ENCODE peak calls at places on chromosomes 7 and 10, in four cellular contexts. N, I, C and H are unnamed samples.

GRCh38 chr7:141416691-141417268 is 134.4 kb upstream of the AGK start:
- DNase-seq in I (no peak), C (no peak), N (no peak), H (no peak)

GRCh38 chr7:43516581-43517342 is 66.1 kb upstream of the STK17A start:
- DNase-seq in I (no peak), N (no peak), C (no peak), H (no peak)

GRCh38 chr7:39534599-39534998 is 31.6 kb upstream of the YAE1 start:
- DNase-seq in I (no peak), C (no peak), N (no peak), H (no peak)

GRCh38 chr10:72186633-72187330 is 29.0 kb upstream of the ANAPC16 start:
- DNase-seq in C (no peak), N (no peak), I (peak), H (no peak)

GRCh38 chr7:31069880-31070555 is 17.9 kb downstream of the ADCYAP1R1 start:
- DNase-seq in C (no peak), N (no peak), I (no peak), H (no peak)

GRCh38 chr10:84333864-84334451 is 5.6 kb downstream of the CCSER2 start:
- DNase-seq in N (no peak), C (no peak), I (no peak), H (no peak)

GRCh38 chr7:921581-922333 is 32.7 kb downstream of the ADAP1 start:
- DNase-seq in I (peak), N (peak), C (peak), H (no peak)

GRCh38 chr10:30215631-30216030 is 133.4 kb downstream of the MTPAP start:
- DNase-seq in C (peak), N (no peak), I (no peak), H (no peak)

GRCh38 chr7:333399-333776 is 43.4 kb downstream of the FOXL3 start:
- DNase-seq in N (no peak), I (peak), C (no peak), H (no peak)

GRCh38 chr7:29193316-29194205 is 1.0 kb upstream of the CHN2 start:
- DNase-seq in N (no peak), C (peak), I (peak), H (no peak)

GRCh38 chr10:12221323-12222298 is 25.6 kb downstream of the CDC123 start:
- DNase-seq in N (no peak), C (no peak), I (no peak), H (no peak)

GRCh38 chr10:98226508-98227144 is 41.4 kb downstream of the LOXL4 start:
- DNase-seq in C (no peak), I (no peak), N (no peak), H (no peak)

GRCh38 chr10:129833366-129833765 is 130.7 kb downstream of the EBF3 start:
- DNase-seq in C (no peak), N (no peak), I (no peak), H (no peak)

DNA sequence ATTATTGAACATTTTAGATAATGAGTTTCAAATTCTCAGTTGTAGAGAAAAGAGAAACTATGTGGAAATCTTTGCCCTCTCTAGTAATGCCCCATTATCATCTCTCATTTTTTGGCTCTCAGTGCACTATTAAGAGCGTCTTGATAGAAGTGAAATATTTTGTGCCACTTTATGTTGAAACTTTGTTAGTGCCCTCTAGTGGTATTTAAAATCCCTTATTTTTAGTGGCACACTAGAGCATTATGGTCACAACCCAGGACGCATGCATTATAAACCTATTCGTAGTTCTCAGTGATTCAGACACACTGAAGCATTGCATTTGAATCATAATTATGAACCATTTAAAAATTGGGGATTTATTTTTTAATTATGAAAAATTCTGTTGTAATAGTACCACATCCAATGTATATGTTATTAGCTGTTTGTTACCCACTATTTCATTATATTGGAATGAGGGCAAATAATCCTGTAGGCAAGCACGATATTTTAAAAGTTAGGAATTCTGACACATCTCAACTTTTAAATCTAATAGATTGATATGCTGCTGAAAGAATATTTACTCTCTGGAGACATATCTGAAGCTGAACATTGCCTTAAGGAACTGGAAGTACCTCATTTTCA is 21.9 kb downstream of the PDCD4 start:
- DNase-seq in N (no peak), C (no peak), I (no peak), H (no peak)
- TF ChIP-seq CTCF in N (no peak), C (peak), I (peak), H (peak)

GRCh38 chr10:18650618-18651017 is 769 bp downstream of the NSUN6 start:
- DNase-seq in C (no peak), I (no peak), N (no peak), H (no peak)

GRCh38 chr10:18651324-18652007 is at the start of gene NSUN6:
- DNase-seq in C (peak), I (peak), N (peak), H (peak)

GRCh38 chr10:18647151-18647550 is 4.2 kb downstream of the NSUN6 start:
- DNase-seq in I (no peak), N (no peak), C (no peak), H (no peak)

GRCh38 chr10:18649364-18649959 is 1.9 kb downstream of the NSUN6 start:
- DNase-seq in I (no peak), N (no peak), C (no peak), H (no peak)

GRCh38 chr10:18647945-18648344 is 3.4 kb downstream of the NSUN6 start:
- DNase-seq in C (no peak), I (no peak), N (no peak), H (no peak)
- TF ChIP-seq CTCF in C (no peak), I (no peak), N (no peak), H (no peak)

GRCh38 chr10:103709341-103709920 is 145.9 kb downstream of the SH3PXD2A start:
- DNase-seq in C (no peak), I (no peak), N (no peak), H (no peak)

GRCh38 chr10:103712146-103712545 is 143.2 kb downstream of the SH3PXD2A start:
- DNase-seq in I (no peak), C (no peak), N (no peak), H (no peak)

GRCh38 chr10:103712898-103713498 is 142.4 kb downstream of the SH3PXD2A start:
- DNase-seq in C (peak), I (peak), N (peak), H (no peak)

GRCh38 chr10:103710490-103710889 is 144.9 kb downstream of the SH3PXD2A start:
- DNase-seq in C (no peak), I (no peak), N (no peak), H (no peak)

DNA sequence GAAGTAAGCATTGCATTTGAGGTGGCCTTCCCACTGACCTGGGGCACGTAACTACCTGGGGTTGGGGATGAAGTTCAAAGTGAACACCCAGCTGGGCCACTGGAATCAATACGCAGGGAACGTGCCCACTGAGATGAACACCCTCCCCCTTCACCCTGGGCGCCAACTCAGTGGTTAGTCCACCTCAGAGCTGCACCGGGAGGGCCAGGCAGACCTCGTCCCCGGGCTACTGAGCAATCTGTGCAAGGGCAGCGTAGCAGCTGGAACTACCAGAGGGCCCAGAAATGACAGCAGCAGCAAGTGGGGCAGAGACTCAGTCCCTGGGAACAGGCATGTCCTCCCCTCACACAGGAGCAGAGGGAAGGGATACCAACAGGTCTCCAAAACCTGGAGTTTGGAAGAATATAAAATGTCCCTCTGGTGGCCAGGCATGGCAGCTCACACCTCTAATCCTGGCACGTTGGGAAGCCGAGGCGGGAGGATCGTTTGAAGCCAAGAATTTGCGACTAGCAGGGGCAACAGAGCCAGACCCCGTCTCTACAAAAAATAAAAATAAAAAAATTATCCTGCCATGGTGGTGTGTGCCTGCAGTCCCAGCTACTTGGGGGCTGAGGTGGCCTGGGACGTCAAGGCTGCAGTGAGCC is 143.9 kb downstream of the SH3PXD2A start:
- DNase-seq in N (no peak), I (no peak), C (no peak), H (no peak)
- TF ChIP-seq CTCF in N (no peak), I (no peak), C (no peak), H (no peak)

DNA sequence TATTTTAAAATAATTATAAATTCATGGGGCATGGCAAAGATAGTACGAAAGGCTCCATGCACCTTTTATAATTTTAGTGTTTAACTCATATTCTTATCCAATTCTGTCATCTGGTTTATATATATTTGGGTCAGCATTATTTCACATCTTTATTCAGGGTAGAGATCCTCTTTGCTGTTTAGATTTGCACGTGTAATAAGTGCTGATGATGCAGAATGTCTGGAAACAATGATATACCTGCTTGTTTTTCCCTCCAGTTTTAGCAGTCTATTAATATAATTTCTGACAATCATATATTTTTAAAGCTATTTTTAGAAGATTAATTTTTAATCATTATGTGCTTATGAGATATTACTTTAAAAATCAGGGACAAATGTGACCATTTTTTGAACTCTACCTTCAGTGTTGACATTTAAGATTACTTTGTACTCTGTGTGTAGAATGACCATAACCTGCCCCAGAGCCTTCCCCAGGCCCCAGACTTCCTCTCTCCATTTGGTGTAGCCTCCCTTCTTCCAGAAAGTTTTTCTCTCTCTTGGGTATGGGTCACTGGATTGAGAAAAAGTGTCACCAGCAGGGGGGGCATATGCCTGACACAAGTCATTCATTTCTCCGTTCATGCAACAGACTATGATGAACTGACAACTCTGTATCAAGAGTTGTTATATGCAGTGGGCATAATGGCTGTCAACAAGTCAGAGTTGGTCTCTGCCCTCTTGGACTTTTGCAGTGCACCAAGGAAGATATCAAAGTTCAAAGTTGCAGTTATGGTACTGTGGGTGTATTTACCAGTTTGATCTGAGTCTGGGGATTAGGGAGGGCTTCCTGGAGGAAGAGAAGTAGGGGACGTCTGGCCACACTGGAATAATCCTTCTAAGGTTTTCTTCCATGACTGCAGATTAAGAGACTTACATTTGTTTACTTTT is 192.6 kb upstream of the CCDC6 start:
- DNase-seq in C (no peak), I (no peak), N (no peak), H (no peak)
- TF ChIP-seq CTCF in C (no peak), I (no peak), N (no peak), H (no peak)

GRCh38 chr10:5089869-5090268 is 4.3 kb upstream of the AKR1C3 start:
- DNase-seq in N (no peak), C (no peak), I (no peak), H (no peak)
- TF ChIP-seq CTCF in N (no peak), C (peak), I (peak), H (no peak)

GRCh38 chr10:28094121-28094520 is 95.2 kb upstream of the ODAD2 start:
- DNase-seq in I (no peak), N (no peak), C (no peak), H (no peak)

GRCh38 chr10:28095791-28096367 is 97.0 kb upstream of the ODAD2 start:
- DNase-seq in N (no peak), C (no peak), I (no peak), H (no peak)

GRCh38 chr10:28091913-28092312 is 93.0 kb upstream of the ODAD2 start:
- DNase-seq in N (no peak), C (no peak), I (no peak), H (no peak)

GRCh38 chr10:28097633-28098032 is 98.8 kb upstream of the ODAD2 start:
- DNase-seq in I (no peak), N (no peak), C (no peak), H (no peak)
- TF ChIP-seq CTCF in I (no peak), N (no peak), C (no peak), H (no peak)